ENCODE peak calls at places on chromosomes 12 and 14, in seven cellular contexts. R is HCT116, O is DND-41, D is A549, U is GM23338, X is fibroblast of lung, S is OCI-LY7. L is an unnamed sample. For H3K4me1, the result is how much of the 10 kb centered on the place peaks cover.

GRCh38 chr12:27220057-27220987 is 23.8 kb upstream of the STK38L start:
- DNase-seq in O (no peak), U (no peak), R (no peak), D (no peak), X (peak), S (peak), L (no peak)

GRCh38 chr14:65040666-65041433 is 54.2 kb downstream of the FNTB start:
- DNase-seq in X (no peak), O (no peak), R (no peak), S (no peak), U (no peak), D (no peak), L (no peak)

GRCh38 chr12:109739747-109740693 is 26.4 kb downstream of the FAM222A start:
- DNase-seq in O (no peak), D (no peak), R (no peak), U (peak), X (no peak), S (peak), L (no peak)

GRCh38 chr12:103697912-103698751 is 111.1 kb downstream of the STAB2 start:
- DNase-seq in R (no peak), U (no peak), X (no peak), D (no peak), O (no peak), S (no peak), L (no peak)

GRCh38 chr12:78210894-78211302 is 380.2 kb downstream of the NAV3 start:
- DNase-seq in S (no peak), X (peak), R (no peak), O (no peak), D (peak), U (no peak), L (peak)

GRCh38 chr14:60092516-60092915 is 793 bp downstream of the PCNX4 start:
- DNase-seq in S (peak), U (peak), X (peak), R (no peak), O (peak), D (peak), L (peak)

GRCh38 chr12:132185698-132186097 is 41.4 kb downstream of the NOC4L start:
- DNase-seq in O (peak), X (no peak), R (no peak), S (no peak), D (no peak), U (no peak), L (no peak)

GRCh38 chr12:53171725-53172329 is 8.7 kb upstream of the ZNF740 start:
- DNase-seq in X (no peak), D (peak), O (no peak), R (no peak), U (no peak), S (no peak), L (no peak)

GRCh38 chr12:34395056-34396005 is 373.0 kb downstream of the ALG10 start:
- DNase-seq in S (no peak), O (no peak), U (no peak), X (no peak), D (no peak), R (no peak), L (no peak)

GRCh38 chr14:104678346-104678745 is 11.1 kb upstream of the INF2 start:
- DNase-seq in D (no peak), U (no peak), X (peak), S (no peak), O (peak), R (no peak), L (peak)

GRCh38 chr14:52350445-52350844 is 36.3 kb downstream of the PTGER2 start:
- DNase-seq in U (no peak), D (no peak), X (no peak), O (no peak), R (no peak), S (no peak), L (no peak)

GRCh38 chr12:52321433-52321832 is 235 bp upstream of the KRT83 start:
- DNase-seq in S (no peak), O (no peak), X (no peak), D (no peak), U (no peak), R (no peak), L (no peak)

GRCh38 chr14:50062438-50063039 is 53.8 kb downstream of the VCPKMT start:
- DNase-seq in X (peak), U (peak), D (peak), O (peak), R (peak), S (peak), L (peak)

GRCh38 chr12:122870163-122870842 is 25.6 kb downstream of the VPS37B start:
- DNase-seq in S (no peak), R (no peak), X (no peak), D (no peak), O (no peak), U (no peak), L (no peak)

GRCh38 chr14:54106802-54107377 is 150.3 kb upstream of the BMP4 start:
- DNase-seq in X (no peak), S (no peak), U (peak), O (no peak), D (no peak), R (no peak), L (no peak)

GRCh38 chr14:23364164-23364571 is 804 bp downstream of the EFS start:
- DNase-seq in X (peak), O (no peak), R (no peak), U (peak), D (no peak), S (no peak), L (peak)

GRCh38 chr12:102539651-102540553 is 59.5 kb upstream of the IGF1 start:
- DNase-seq in S (no peak), O (no peak), U (peak), X (peak), D (peak), R (no peak), L (peak)

GRCh38 chr12:24600559-24600958 is 348.3 kb downstream of the BCAT1 start:
- DNase-seq in S (no peak), R (no peak), U (no peak), X (no peak), O (no peak), D (no peak), L (no peak)

GRCh38 chr12:66638666-66639065 is 40.2 kb downstream of the GRIP1 start:
- DNase-seq in O (no peak), U (no peak), D (no peak), X (no peak), S (no peak), R (no peak), L (no peak)

GRCh38 chr12:48247181-48247966 is 44.3 kb upstream of the OR10AD1 start:
- DNase-seq in O (no peak), U (no peak), R (no peak), X (no peak), S (no peak), D (no peak), L (no peak)

GRCh38 chr12:7145671-7146070 is 15.5 kb downstream of the CLSTN3 start:
- DNase-seq in U (no peak), O (no peak), R (no peak), X (no peak), D (no peak), S (no peak), L (no peak)

GRCh38 chr12:70365398-70365647 is 767 bp upstream of the KCNMB4 start:
- DNase-seq in D (no peak), O (no peak), X (no peak), S (no peak), U (peak), R (no peak), L (no peak)

GRCh38 chr14:68084256-68084655 is 264.7 kb downstream of the RAD51B start:
- DNase-seq in D (peak), U (no peak), R (no peak), O (no peak), S (no peak), X (peak), L (no peak)

GRCh38 chr14:69755784-69756183 is 11.2 kb upstream of the SRSF5 start:
- DNase-seq in U (no peak), O (no peak), R (no peak), X (no peak), S (no peak), D (no peak), L (peak)

GRCh38 chr14:101315802-101316296 is 245.4 kb upstream of the DIO3 start:
- DNase-seq in S (no peak), R (peak), O (no peak), U (no peak), D (peak), X (no peak), L (peak)

GRCh38 chr12:12870454-12870853 is 20.9 kb upstream of the GPRC5A start:
- DNase-seq in U (no peak), X (peak), D (peak), O (no peak), S (no peak), R (peak), L (peak)

GRCh38 chr12:109897029-109897428 is 3.0 kb upstream of the TCHP start:
- DNase-seq in O (no peak), R (no peak), S (no peak), D (no peak), U (no peak), X (no peak), L (no peak)

GRCh38 chr12:120835304-120835612 is 68.9 kb downstream of the SPPL3 start:
- DNase-seq in U (no peak), R (no peak), X (no peak), S (no peak), D (no peak), O (no peak), L (no peak)

GRCh38 chr12:54191550-54192022 is 2.8 kb upstream of the SMUG1 start:
- DNase-seq in D (peak), S (peak), R (peak), O (peak), X (peak), U (peak), L (peak)
- H3K27ac ChIP-seq in D (peak), S (no peak), R (no peak), O (no peak), X (no peak), U (no peak), L (no peak)

GRCh38 chr12:100168562-100168961 is 25.9 kb upstream of the BLTP3B start:
- DNase-seq in U (no peak), O (no peak), R (no peak), D (no peak), X (no peak), S (no peak), L (no peak)

GRCh38 chr12:100163416-100164152 is 20.9 kb upstream of the BLTP3B start:
- DNase-seq in D (peak), R (peak), U (peak), O (peak), S (no peak), X (peak), L (peak)

GRCh38 chr12:100166232-100166631 is 23.6 kb upstream of the BLTP3B start:
- DNase-seq in U (no peak), S (no peak), X (no peak), R (no peak), O (no peak), D (no peak), L (no peak)

GRCh38 chr12:100165356-100165755 is 22.7 kb upstream of the BLTP3B start:
- DNase-seq in O (no peak), S (no peak), R (no peak), D (no peak), X (no peak), U (no peak), L (no peak)

GRCh38 chr12:100164153-100164704 is 21.6 kb upstream of the BLTP3B start:
- DNase-seq in S (no peak), X (no peak), D (no peak), R (no peak), U (no peak), O (no peak), L (no peak)
- H3K4me2 ChIP-seq in S (no peak), X (peak), D (peak), R (peak), U (peak), O (peak), L (peak)

GRCh38 chr14:103124501-103125001 is 1.3 kb downstream of the TNFAIP2 start:
- DNase-seq in D (no peak), S (no peak), R (no peak), X (no peak), U (no peak), O (no peak), L (no peak)
- H3K4me1 ChIP-seq in D (half or more), S (under half), R (under half), X (under half), U (under half), O (under half), L (under half)

DNA sequence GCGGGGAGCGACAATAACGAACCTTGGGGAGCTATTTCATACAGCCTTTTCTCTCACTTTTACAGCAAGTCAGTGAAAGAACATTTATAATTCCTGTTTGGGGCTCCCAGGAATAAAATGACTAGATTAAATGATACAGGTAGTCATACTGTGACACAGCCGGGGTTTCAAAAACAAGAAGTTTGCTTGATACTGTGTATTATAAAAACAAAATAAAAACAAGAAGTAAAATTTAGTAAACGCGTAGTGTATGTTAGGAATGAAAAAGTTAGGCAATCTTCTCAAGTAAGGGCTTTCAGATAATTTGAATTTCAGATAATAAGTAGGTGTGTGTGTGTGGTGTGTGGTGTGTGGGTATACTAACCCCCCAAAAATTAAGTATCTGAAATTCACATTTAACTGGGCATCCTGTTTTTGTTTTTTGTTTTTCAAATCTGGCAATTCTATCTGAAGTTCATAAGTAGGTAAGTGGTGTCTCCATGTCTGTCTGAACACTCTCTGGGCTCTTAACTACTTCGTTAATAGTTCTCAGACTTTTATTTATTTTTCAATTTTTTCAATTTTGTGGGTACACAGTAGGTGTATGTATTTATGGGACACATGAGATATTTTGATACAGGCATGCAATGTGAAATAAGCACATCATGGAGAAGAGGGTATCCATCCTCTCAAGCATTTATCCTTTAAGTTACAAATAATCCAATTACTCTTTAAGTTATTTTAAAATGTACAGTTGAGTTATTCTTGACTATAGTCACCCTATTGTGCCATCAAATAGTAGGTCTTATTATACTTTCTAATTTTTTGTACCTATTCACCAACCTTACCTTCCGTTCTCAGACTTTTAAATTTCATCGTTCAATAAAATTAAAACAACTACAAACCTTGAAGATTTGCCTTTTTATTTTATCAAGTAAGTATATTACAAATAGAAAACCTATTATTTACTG is 649 bp upstream of the DCTN2 start:
- DNase-seq in D (no peak), S (no peak), R (no peak), X (no peak), U (no peak), O (no peak), L (no peak)
- H3K27ac ChIP-seq in D (peak), S (no peak), R (no peak), X (no peak), U (no peak), O (peak), L (no peak)

GRCh38 chr12:16218934-16219718 is 58.4 kb downstream of the SLC15A5 start:
- DNase-seq in S (no peak), X (no peak), O (no peak), U (no peak), R (no peak), D (no peak), L (no peak)
- H3K4me2 ChIP-seq in S (no peak), X (no peak), O (no peak), U (no peak), R (no peak), D (no peak), L (peak)

DNA sequence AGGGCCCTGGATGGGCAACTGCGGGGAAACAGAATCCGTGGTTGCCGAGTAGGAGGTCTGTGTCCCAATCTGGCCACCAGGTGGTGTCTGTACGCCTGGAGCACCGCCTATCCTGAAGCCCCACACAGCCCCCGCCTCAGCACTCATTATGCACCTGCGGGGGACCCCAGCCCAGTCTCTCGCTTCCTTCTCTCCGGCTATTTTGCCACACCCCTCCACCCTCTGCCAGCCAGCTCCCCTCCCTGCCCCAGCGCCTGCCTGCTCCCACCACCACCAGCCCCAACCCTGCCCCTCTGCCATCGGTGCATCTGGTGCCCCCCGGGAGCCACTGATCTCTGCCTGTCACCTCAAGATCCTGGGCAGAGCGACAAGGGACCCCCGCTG is 2.2 kb upstream of the NXPH4 start:
- DNase-seq in D (peak), S (peak), X (peak), O (peak), U (peak), R (no peak), L (peak)
- H3K4me1 ChIP-seq in D (under half), S (half or more), X (under half), O (under half), U (under half), R (under half), L (under half)